ENCODE peak calls at places on chromosomes 7 and 10, in four cellular contexts. C, S, N and B are unnamed samples.

GRCh38 chr10:3749597-3750351 is 35.2 kb downstream of the KLF6 start:
- DNase-seq in C (peak; percentile 80), S (no peak), N (no peak), B (no peak)

GRCh38 chr7:43758861-43759683 is 592 bp downstream of the BLVRA start:
- DNase-seq in C (peak; percentile 70), S (peak; percentile 39), N (peak; percentile 19), B (no peak)

GRCh38 chr10:25639646-25640045 is 294.4 kb upstream of the MYO3A start:
- DNase-seq in S (no peak), N (no peak), C (no peak), B (no peak)

GRCh38 chr7:70893985-70894722 is 237.8 kb upstream of the GALNT17 start:
- DNase-seq in N (no peak), S (no peak), C (no peak), B (no peak)

GRCh38 chr10:95408148-95408930 is 117.5 kb upstream of the PDLIM1 start:
- DNase-seq in S (no peak), N (no peak), C (peak; percentile 9), B (no peak)

GRCh38 chr10:22334414-22335203 is 10.7 kb upstream of the SPAG6 start:
- DNase-seq in C (no peak), S (no peak), N (no peak), B (no peak)

GRCh38 chr10:118776033-118776432 is 21.3 kb upstream of the CACUL1 start:
- DNase-seq in S (no peak), N (no peak), C (no peak), B (no peak)

GRCh38 chr7:116663744-116664143 is 8.3 kb upstream of the MET start:
- DNase-seq in N (no peak), C (no peak), S (no peak), B (no peak)

GRCh38 chr10:1596482-1596881 is 140.8 kb downstream of the ADARB2 start:
- DNase-seq in N (no peak), S (no peak), C (no peak), B (no peak)

DNA sequence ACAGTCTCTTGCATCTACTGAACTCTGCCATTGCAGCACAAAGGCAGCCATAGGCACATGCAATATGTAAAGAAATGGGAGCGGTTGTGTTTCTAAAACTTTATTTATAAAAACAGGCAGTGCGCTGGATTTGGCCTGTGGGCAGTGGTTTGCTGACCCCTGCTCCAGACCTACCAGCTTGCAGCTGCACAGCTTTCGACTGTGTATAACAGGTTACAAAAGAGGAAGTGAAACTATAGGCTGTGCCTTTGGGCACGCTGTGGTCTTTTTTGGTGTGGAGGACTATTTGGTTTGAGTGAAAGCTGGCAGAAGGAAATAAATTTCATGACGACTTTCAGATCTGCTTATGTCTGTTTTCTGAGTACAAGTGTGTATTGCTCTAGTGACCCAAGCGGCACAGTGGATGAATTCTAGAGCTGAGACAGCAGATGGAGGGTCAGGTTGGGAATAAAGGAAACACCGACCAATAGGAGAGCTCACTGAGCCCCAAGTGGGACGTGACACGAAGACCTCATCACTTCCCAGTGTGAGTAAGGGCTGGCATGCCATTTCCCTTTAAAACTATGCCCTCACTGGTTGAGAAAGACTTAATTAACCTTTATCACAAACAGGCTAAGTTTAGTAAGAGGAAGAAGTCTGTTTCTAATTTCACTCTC is 152.7 kb downstream of the ANK3 start:
- DNase-seq in S (no peak), N (peak; percentile 19), C (peak; percentile 71), B (peak; percentile 38)
- H3K27ac ChIP-seq in S (no peak overlapping the region), N (peak overlapping the region; percentile 85), C (no peak overlapping the region), B (peak overlapping the region; percentile 16)

GRCh38 chr10:69439350-69439739 is 11.9 kb upstream of the TSPAN15 start:
- DNase-seq in N (no peak), C (peak; percentile 73), S (peak; percentile 67), B (no peak)

GRCh38 chr10:69435966-69436520 is 15.2 kb upstream of the TSPAN15 start:
- DNase-seq in C (no peak), S (no peak), N (no peak), B (no peak)

GRCh38 chr10:69439813-69440506 is 11.3 kb upstream of the TSPAN15 start:
- DNase-seq in C (peak; percentile 83), S (peak; percentile 53), N (no peak), B (no peak)

GRCh38 chr10:69438531-69439349 is 12.5 kb upstream of the TSPAN15 start:
- DNase-seq in N (no peak), S (peak; percentile 74), C (peak; percentile 83), B (no peak)

GRCh38 chr10:69437321-69438259 is 13.7 kb upstream of the TSPAN15 start:
- DNase-seq in C (no peak), S (no peak), N (no peak), B (no peak)
- H3K27ac ChIP-seq in C (peak overlapping the region; percentile 61), S (peak overlapping the region; percentile 56), N (no peak overlapping the region), B (no peak overlapping the region)

GRCh38 chr7:1010226-1010625 is 27.2 kb downstream of the CYP2W1 start:
- DNase-seq in S (no peak), C (no peak), N (no peak), B (no peak)

GRCh38 chr7:1008733-1009363 is 25.9 kb downstream of the CYP2W1 start:
- DNase-seq in S (no peak), N (no peak), C (no peak), B (no peak)

GRCh38 chr7:1009747-1010146 is 26.8 kb downstream of the CYP2W1 start:
- DNase-seq in N (no peak), C (no peak), S (no peak), B (no peak)

GRCh38 chr7:1005303-1005702 is 22.3 kb downstream of the CYP2W1 start:
- DNase-seq in C (no peak), N (no peak), S (no peak), B (no peak)

GRCh38 chr7:1007901-1008300 is 24.9 kb downstream of the CYP2W1 start:
- DNase-seq in C (no peak), S (no peak), N (no peak), B (no peak)
- H3K27ac ChIP-seq in C (no peak overlapping the region), S (no peak overlapping the region), N (no peak overlapping the region), B (no peak overlapping the region)

GRCh38 chr7:21869785-21870402 is 75.8 kb downstream of the CDCA7L start:
- DNase-seq in S (no peak), N (no peak), C (peak; percentile 12), B (no peak)

GRCh38 chr7:21867816-21868646 is 77.7 kb downstream of the CDCA7L start:
- DNase-seq in C (no peak), S (no peak), N (no peak), B (no peak)

DNA sequence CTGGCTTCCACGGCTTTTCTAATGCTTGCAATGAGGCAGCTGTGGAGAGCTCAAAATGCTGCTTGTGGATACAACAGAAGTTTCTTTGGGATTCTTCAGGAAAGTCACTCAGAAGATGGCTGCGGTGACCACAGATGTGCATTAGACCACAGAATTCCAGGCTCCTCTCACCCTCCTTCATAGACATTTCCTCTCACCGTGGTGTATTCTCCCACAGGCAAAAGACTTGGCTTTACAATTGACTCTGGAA is 77.1 kb downstream of the CDCA7L start:
- DNase-seq in S (no peak), N (no peak), C (no peak), B (no peak)
- H3K27ac ChIP-seq in S (no peak overlapping the region), N (no peak overlapping the region), C (no peak overlapping the region), B (no peak overlapping the region)

GRCh38 chr10:87589653-87590052 is 70.0 kb upstream of the PAPSS2 start:
- DNase-seq in S (peak; percentile 14), N (no peak), C (peak; percentile 22), B (no peak)

GRCh38 chr10:87593702-87594101 is 66.0 kb upstream of the PAPSS2 start:
- DNase-seq in N (no peak), S (no peak), C (peak; percentile 57), B (no peak)

GRCh38 chr10:87594181-87594580 is 65.5 kb upstream of the PAPSS2 start:
- DNase-seq in N (no peak), C (no peak), S (no peak), B (no peak)

GRCh38 chr10:87590705-87591588 is 68.7 kb upstream of the PAPSS2 start:
- DNase-seq in S (peak; percentile 3), N (no peak), C (no peak), B (no peak)

GRCh38 chr10:87591589-87591886 is 68.1 kb upstream of the PAPSS2 start:
- DNase-seq in C (no peak), S (peak; percentile 46), N (no peak), B (no peak)
- H3K27ac ChIP-seq in C (no peak overlapping the region), S (no peak overlapping the region), N (no peak overlapping the region), B (no peak overlapping the region)

GRCh38 chr10:58830748-58831147 is 318.1 kb downstream of the BICC1 start:
- DNase-seq in C (no peak), S (no peak), N (no peak), B (no peak)

GRCh38 chr10:58836991-58837390 is 324.3 kb downstream of the BICC1 start:
- DNase-seq in S (no peak), C (no peak), N (no peak), B (no peak)

GRCh38 chr10:58839771-58840170 is 327.1 kb downstream of the BICC1 start:
- DNase-seq in C (peak; percentile 20), S (no peak), N (no peak), B (no peak)

GRCh38 chr10:58829839-58830238 is 317.2 kb downstream of the BICC1 start:
- DNase-seq in C (no peak), S (no peak), N (no peak), B (no peak)

DNA sequence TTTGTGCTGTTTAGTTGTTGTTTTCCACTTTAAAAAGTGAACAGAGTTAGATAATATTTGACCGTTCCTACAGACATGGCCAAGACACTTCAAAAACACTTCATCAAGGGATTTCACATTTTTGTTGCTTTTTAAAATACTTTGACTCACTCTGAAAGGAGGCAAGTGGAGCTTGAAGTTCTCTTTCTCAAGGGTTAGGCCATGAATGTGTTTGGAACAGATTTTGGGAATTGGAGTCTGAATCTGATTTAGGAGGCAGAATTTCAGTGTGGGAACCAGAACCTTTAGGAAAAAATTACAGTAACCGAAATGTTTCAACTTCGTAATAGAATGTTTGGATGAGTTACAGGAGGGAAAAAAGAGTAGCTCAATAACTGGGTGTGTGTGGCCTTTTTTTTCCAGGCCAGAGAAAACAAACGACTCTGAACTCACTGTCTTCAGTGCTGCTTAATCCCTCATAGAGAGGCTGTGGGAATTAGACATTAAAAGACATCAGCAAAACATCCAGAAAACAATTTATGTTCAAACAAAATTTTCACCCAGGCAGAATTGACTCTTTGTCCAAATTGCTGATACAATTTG is 321.5 kb downstream of the BICC1 start:
- DNase-seq in S (no peak), C (peak; percentile 35), N (no peak), B (no peak)
- H3K27ac ChIP-seq in S (no peak overlapping the region), C (peak overlapping the region; percentile 38), N (peak overlapping the region; percentile 68), B (no peak overlapping the region)

DNA sequence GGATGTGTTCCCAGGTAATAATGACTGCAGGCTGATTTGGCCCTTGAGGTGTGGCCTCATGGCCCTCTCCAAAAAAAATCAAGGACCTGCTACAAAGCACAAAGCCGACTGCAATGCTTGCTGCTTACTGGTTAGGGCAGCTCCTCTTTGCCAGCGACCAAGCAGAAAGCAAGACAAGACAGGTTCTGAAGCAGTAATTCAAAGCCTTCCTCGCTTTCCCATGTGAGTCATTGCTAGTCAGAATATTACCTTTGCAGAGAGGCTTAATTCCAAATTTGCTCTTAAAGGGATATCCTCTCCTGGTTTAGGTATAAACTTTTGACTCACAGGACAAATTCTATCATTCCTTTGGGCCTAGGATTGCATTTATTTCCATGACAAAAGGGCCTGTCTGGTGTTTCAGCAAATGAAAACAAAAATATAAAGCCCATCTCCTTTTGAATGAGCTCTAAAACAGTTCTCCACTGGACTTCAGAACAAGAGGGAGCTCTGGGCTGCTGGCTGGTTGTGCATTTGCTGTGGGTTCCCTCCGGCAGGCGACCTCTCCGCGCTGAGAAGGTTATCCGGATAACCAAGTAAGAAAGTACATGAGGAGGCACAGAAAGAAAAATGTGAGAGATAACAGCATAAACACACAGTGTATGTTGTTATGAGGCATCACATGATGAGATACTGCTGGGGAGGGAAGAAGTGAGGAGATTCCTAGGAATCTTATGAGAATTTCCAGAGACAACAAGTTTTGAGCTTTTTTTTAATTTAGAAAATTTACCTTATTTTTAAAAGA is 90.8 kb downstream of the EGFR start:
- DNase-seq in C (peak; percentile 56), N (no peak), S (peak; percentile 96), B (no peak)
- H3K27ac ChIP-seq in C (peak overlapping the region; percentile 11), N (no peak overlapping the region), S (peak overlapping the region; percentile 91), B (no peak overlapping the region)